ENCODE peak calls at places on chromosomes 16 and 17, in five cellular contexts. B is pancreas, Q is fibroblast of pulmonary artery, D is A549, Z is HFF-Myc. F is an unnamed sample.

GRCh38 chr17:12599185-12599920 is 66.3 kb upstream of the MYOCD start:
- DNase-seq in B (no peak), Q (no peak), D (peak; percentile 54), Z (no peak), F (no peak)

GRCh38 chr17:28298449-28298848 is 20.6 kb upstream of the TMEM97 start:
- DNase-seq in B (no peak), Q (no peak), D (no peak), Z (no peak), F (no peak)

GRCh38 chr16:30985401-30986128 is 558 bp downstream of the HSD3B7 start:
- DNase-seq in B (peak; percentile 92), Q (no peak), D (peak; percentile 65), Z (no peak), F (no peak)

GRCh38 chr16:11263737-11264136 is 5.4 kb downstream of the TNP2 start:
- DNase-seq in B (no peak), Q (no peak), D (no peak), Z (no peak), F (no peak)

GRCh38 chr17:32161506-32162365 is 19.4 kb downstream of the RHOT1 start:
- DNase-seq in B (no peak), Q (peak; percentile 74), D (no peak), Z (peak; percentile 80), F (no peak)

GRCh38 chr17:38745545-38745944 is 2.6 kb downstream of the PCGF2 start:
- DNase-seq in B (no peak), Q (no peak), D (no peak), Z (no peak), F (no peak)

GRCh38 chr17:57211543-57211942 is 44.8 kb upstream of the MSI2 start:
- DNase-seq in B (no peak), Q (no peak), D (peak; percentile 17), Z (no peak), F (no peak)

GRCh38 chr16:12544477-12545291 is 259.0 kb downstream of the CPPED1 start:
- DNase-seq in B (no peak), Q (no peak), D (no peak), Z (no peak), F (no peak)

GRCh38 chr16:73955255-73955654 is 341.4 kb upstream of the PSMD7 start:
- DNase-seq in B (no peak), Q (no peak), D (no peak), Z (no peak), F (no peak)

GRCh38 chr17:47066841-47067682 is 88.0 kb upstream of the RPRML start:
- DNase-seq in B (peak; percentile 79), Q (peak; percentile 94), D (peak; percentile 96), Z (peak; percentile 73), F (peak; percentile 63)
- TF ChIP-seq CTCF in B (no peak), Q (peak; percentile 16), D (no peak), Z (peak; percentile 19), F (peak; percentile 35)

DNA sequence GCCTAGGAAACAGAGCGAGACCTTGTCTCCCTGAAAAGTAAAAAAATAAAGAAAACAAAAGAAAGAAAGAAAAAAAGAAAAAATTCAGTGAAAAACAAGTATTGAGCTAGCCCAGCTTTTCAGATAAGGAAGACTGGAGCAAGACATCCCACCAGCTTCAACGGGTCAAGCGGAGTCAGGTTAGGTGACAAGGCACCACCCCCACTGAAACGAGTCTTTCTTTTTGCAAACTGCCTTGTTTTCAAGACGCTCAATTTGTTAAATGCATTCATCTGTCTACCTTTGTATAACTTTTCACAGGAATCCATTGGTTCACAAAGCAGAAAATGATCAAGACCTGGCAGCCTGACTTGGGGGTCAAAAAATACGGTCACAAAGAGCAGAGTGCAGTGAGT is 10.7 kb upstream of the AXIN2 start:
- DNase-seq in B (no peak), Q (no peak), D (no peak), Z (no peak), F (no peak)
- H3K4me3 ChIP-seq in B (no peak overlapping the region), Q (no peak overlapping the region), D (no peak overlapping the region), Z (no peak overlapping the region), F (no peak overlapping the region)

GRCh38 chr17:73189417-73190099 is 3.3 kb upstream of the COG1 start:
- DNase-seq in B (no peak), Q (peak; percentile 69), D (peak; percentile 87), Z (no peak), F (no peak)
- TF ChIP-seq CTCF in B (no peak), Q (peak; percentile 59), D (peak; percentile 75), Z (peak; percentile 42), F (peak; percentile 67)

GRCh38 chr16:55078699-55079415 is 148.2 kb downstream of the IRX5 start:
- DNase-seq in B (no peak), Q (no peak), D (no peak), Z (no peak), F (no peak)

GRCh38 chr16:55077231-55077630 is 146.6 kb downstream of the IRX5 start:
- DNase-seq in B (no peak), Q (no peak), D (no peak), Z (peak; percentile 39), F (no peak)

GRCh38 chr16:55078153-55078552 is 147.5 kb downstream of the IRX5 start:
- DNase-seq in B (no peak), Q (no peak), D (no peak), Z (no peak), F (no peak)

GRCh38 chr16:55072976-55073375 is 142.3 kb downstream of the IRX5 start:
- DNase-seq in B (no peak), Q (no peak), D (no peak), Z (no peak), F (no peak)

GRCh38 chr16:55073830-55074229 is 143.2 kb downstream of the IRX5 start:
- DNase-seq in B (no peak), Q (no peak), D (no peak), Z (no peak), F (no peak)
- H3K4me3 ChIP-seq in B (no peak overlapping the region), Q (no peak overlapping the region), D (no peak overlapping the region), Z (no peak overlapping the region), F (no peak overlapping the region)

GRCh38 chr17:68614718-68615117 is 13.6 kb upstream of the FAM20A start:
- DNase-seq in B (no peak), Q (no peak), D (no peak), Z (no peak), F (no peak)

GRCh38 chr17:68611353-68612227 is 10.4 kb upstream of the FAM20A start:
- DNase-seq in B (no peak), Q (no peak), D (no peak), Z (no peak), F (no peak)

GRCh38 chr17:68612228-68612922 is 11.2 kb upstream of the FAM20A start:
- DNase-seq in B (no peak), Q (no peak), D (no peak), Z (no peak), F (no peak)

GRCh38 chr17:68612923-68613292 is 11.7 kb upstream of the FAM20A start:
- DNase-seq in B (no peak), Q (no peak), D (no peak), Z (no peak), F (no peak)

GRCh38 chr17:68613739-68614298 is 12.7 kb upstream of the FAM20A start:
- DNase-seq in B (no peak), Q (peak; percentile 69), D (peak; percentile 62), Z (no peak), F (no peak)
- TF ChIP-seq CTCF in B (peak; percentile 14), Q (peak; percentile 74), D (peak; percentile 46), Z (peak; percentile 70), F (peak; percentile 33)

GRCh38 chr16:87067890-87068289 is 249.3 kb downstream of the C16orf95 start:
- DNase-seq in B (no peak), Q (no peak), D (no peak), Z (no peak), F (no peak)
- H3K4me3 ChIP-seq in B (no peak overlapping the region), Q (no peak overlapping the region), D (no peak overlapping the region), Z (no peak overlapping the region), F (no peak overlapping the region)

DNA sequence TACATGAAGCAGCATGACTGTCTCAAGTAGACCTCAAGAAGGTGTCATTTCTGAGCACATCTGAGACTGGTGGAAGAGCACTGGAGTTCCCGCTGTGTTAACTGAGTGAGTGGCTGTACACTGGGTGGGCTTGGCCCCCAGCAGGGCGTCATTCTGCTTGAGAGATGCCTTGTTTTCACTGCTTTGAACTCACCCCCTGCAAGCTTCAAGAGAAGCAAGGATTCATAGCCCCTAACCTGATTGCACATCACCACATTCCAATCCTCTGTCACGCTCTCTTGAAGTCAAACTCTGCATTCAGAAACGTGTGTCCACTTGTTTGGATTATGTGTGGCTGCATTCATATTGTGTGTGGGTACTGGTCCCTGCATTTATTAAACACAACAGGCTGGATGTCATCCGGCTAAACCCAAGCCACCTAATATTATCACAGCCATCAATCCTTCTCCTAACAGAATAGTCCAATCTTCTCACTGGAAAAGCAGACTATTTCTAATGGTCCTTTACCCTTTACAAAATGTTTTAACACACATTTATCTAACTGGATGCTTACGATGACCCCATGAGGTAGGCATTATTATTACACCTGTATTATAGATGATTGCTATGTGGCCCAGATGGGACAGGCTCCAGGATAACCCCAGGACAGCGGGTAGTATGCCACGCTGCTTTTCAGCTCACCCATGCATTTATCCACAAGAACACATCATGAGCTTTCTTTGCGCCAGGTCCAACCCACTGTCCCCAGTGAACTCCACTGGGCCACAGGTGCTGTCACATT is 76.3 kb downstream of the USP31 start:
- DNase-seq in B (no peak), Q (peak; percentile 17), D (peak; percentile 59), Z (no peak), F (no peak)
- TF ChIP-seq CTCF in B (no peak), Q (no peak), D (peak; percentile 5), Z (no peak), F (no peak)

DNA sequence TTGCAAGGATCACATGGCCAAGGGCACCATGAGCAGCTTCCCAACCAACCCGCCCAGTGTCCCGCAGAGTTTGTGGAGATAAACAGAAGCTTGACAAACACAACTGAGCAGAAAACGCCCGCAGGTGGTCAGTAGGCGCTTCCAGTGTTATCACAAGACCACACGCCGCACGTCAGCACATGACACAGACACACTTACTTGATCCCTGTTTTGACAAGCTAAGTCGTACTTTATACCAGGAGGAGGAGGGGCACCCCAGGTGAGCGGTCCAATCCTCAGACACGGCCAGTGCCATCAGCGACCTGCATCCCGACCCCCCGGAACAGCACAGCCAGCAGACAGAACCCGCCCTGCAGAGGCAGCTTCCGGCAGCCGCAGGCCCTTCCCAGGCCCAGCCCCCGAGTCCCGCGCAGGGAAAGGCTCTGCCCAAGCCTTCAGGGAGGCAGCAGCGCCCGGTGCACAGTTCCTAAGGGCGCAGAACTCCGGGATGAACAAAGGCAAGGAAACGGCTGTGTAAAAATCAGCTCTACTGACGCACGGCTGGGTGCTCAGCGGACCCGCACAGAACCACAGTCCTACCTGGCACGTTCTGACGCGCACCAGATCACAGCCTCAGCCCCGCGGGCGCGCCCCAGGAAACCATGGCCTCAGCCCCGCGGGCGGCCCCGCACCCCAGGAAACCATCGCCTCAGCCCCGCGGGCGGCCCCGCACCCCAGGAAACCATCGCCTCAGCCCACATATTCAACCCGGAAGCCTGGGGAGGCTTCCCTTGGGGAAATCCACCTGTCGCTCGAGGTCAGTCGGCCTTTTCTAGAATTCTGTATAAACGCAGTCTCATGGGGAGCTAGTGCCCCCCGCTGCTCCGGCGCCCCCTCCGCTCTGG is 27.8 kb downstream of the AXIN1 start:
- DNase-seq in B (no peak), Q (no peak), D (no peak), Z (no peak), F (no peak)
- H3K4me3 ChIP-seq in B (no peak overlapping the region), Q (no peak overlapping the region), D (no peak overlapping the region), Z (no peak overlapping the region), F (no peak overlapping the region)

DNA sequence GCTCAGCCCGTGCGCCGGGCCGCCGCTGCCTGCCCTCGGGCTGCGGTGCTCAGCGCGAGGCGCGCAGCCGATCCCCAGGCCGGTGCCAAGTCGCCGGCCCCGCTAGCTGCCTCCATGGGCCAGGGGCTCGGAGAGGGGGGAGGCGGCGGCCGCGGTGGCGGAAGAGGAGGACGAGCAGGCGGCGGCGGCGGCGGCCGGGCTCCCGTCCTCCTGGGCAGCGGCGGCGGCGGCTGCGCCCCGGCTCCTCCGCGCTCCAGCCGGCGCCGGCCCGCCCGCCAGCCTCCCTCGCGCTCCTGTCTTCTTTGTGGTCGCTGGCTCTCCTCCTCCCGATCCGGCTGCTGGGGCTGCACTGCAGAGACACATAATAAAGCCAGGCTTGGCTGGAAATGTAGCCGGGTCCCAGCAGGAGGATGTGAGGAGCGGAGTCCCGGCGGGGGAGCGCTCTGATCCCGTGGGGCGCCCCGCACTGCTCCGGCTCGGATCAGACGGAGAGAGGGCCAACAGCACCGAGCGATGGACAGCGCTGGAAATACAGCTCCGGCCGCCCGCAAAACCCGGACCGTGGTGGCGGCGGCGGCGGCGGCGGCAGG is 924 bp upstream of the ZNF423 start:
- DNase-seq in B (peak; percentile 74), Q (peak; percentile 84), D (peak; percentile 78), Z (peak; percentile 10), F (peak; percentile 9)
- TF ChIP-seq CTCF in B (no peak), Q (peak; percentile 20), D (no peak), Z (no peak), F (peak; percentile 70)